ENCODE peak calls at places on chromosomes 2 and 18, in eight cellular contexts. T is sigmoid colon, K is stomach, Z is GM23338, Q is upper lobe of left lung, S is HepG2, D is suprapubic skin, A is GM12891. G is an unnamed sample.

GRCh38 chr2:188969236-188970032 is 4.7 kb upstream of the COL3A1 start:
- DNase-seq in Z (no peak), D (no peak), K (no peak), Q (no peak), T (no peak), S (no peak), A (no peak), G (no peak)

GRCh38 chr18:2100694-2101213 is 470.6 kb downstream of the METTL4 start:
- DNase-seq in S (no peak), T (no peak), K (no peak), Z (no peak), Q (no peak), D (no peak), A (no peak), G (no peak)

GRCh38 chr2:231810905-231811304 is 24.7 kb downstream of the COPS7B start:
- DNase-seq in K (no peak), Q (no peak), T (no peak), D (no peak), S (no peak), Z (no peak), A (no peak), G (no peak)

GRCh38 chr2:170509460-170510193 is 205.5 kb upstream of the SP5 start:
- DNase-seq in T (no peak), Q (no peak), D (no peak), S (no peak), Z (no peak), A (no peak), K (no peak), G (no peak)

GRCh38 chr2:229852565-229852964 is 69.2 kb downstream of the TRIP12 start:
- DNase-seq in T (no peak), D (no peak), Z (no peak), S (no peak), Q (no peak), A (peak; percentile 23), K (no peak), G (no peak)

GRCh38 chr2:231463698-231464575 is at the start of gene NCL:
- DNase-seq in A (peak; percentile 66), T (peak; percentile 99), Z (peak; percentile 81), S (peak; percentile 96), K (peak; percentile 78), D (peak; percentile 91), Q (peak; percentile 93), G (peak; percentile 61)

GRCh38 chr2:30336978-30337841 is 105.9 kb downstream of the LBH start:
- DNase-seq in D (no peak), A (peak; percentile 46), K (no peak), Z (no peak), Q (peak; percentile 59), S (no peak), T (no peak), G (peak; percentile 20)

GRCh38 chr2:189913851-189914250 is 129.6 kb downstream of the PMS1 start:
- DNase-seq in K (no peak), T (no peak), D (no peak), S (no peak), A (no peak), Z (no peak), Q (no peak), G (no peak)

GRCh38 chr2:110702514-110702913 is 24.7 kb upstream of the BUB1 start:
- DNase-seq in Z (no peak), A (no peak), S (no peak), T (no peak), D (no peak), Q (no peak), K (no peak), G (no peak)

GRCh38 chr2:188852752-188853151 is 121.4 kb upstream of the COL3A1 start:
- DNase-seq in Z (no peak), S (no peak), Q (no peak), K (no peak), T (no peak), D (no peak), A (no peak), G (no peak)

GRCh38 chr18:56568986-56569385 is 69.4 kb downstream of the TXNL1 start:
- DNase-seq in D (no peak), Q (no peak), S (no peak), T (no peak), K (no peak), A (no peak), Z (no peak), G (peak; percentile 71)

GRCh38 chr18:75937306-75937705 is 509.8 kb upstream of the SMIM21 start:
- DNase-seq in K (no peak), A (no peak), S (no peak), D (no peak), T (no peak), Z (peak; percentile 50), Q (no peak), G (no peak)

GRCh38 chr2:170505631-170506270 is 209.4 kb upstream of the SP5 start:
- DNase-seq in K (no peak), T (peak; percentile 94), Q (no peak), A (no peak), D (peak; percentile 84), Z (peak; percentile 27), S (no peak), G (no peak)

GRCh38 chr2:108589786-108590185 is 55.5 kb downstream of the LIMS1 start:
- DNase-seq in S (no peak), Z (no peak), T (no peak), K (no peak), Q (no peak), A (no peak), D (no peak), G (no peak)

DNA sequence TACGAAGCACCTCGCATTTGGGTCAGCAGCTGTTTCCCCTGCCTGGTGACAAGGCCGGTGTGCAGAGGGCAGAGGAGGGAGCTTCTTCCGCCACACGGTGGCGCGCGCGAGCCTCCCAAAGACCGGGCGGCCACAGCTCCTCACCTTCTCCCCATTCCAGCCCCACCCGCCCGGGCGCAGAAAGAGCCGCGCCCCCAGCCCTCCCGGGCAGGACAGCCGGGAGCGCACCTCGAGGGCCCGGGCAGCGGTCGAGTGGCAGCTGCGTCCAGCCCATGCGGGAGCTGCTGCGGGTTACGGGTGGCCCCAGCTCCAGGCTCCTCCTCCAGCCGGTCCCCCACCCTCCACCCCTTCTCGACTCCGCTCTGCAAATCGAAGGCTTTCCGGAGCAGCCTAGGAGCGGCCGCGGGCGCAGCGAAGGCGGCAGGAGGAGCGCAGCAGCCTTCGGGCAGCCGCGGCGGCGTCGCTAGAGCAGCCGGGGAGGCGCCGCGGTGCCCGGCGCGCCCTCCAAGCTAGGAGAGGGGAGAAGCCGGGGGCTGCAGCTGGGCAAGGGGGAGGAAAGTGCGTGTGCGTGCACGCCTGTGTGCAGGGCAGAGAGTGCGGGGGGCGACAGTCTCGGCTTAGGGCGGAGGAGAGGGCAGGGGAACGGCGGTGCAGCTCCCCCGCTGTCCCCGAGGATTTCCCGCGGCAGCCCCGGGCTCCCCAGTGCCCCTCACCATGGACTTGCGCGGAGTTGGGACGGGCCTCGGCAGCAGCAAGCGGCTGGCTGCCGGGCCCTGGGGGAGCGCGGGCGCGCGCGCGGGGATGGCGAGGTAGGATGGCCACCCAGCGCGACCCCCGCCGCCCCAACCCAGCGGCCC is at the start of gene CCDC85A:
- DNase-seq in A (peak; percentile 77), Z (peak; percentile 86), T (peak; percentile 83), D (peak; percentile 88), Q (peak; percentile 98), S (peak; percentile 46), K (peak; percentile 86), G (peak; percentile 66)
- TF ChIP-seq POLR2AphosphoS5 in A (no peak), Z (no peak), T (no peak), D (no peak), Q (no peak), S (no peak), K (no peak), G (no peak)

GRCh38 chr2:237598468-237599208 is 8.1 kb upstream of the RAB17 start:
- DNase-seq in T (peak; percentile 36), D (no peak), S (no peak), K (no peak), Q (no peak), A (no peak), Z (no peak), G (no peak)

GRCh38 chr2:237602409-237602808 is 11.9 kb upstream of the RAB17 start:
- DNase-seq in Q (no peak), T (no peak), K (no peak), S (no peak), Z (no peak), A (no peak), D (no peak), G (no peak)

GRCh38 chr2:237599465-237600110 is 9.1 kb upstream of the RAB17 start:
- DNase-seq in A (no peak), Q (no peak), Z (no peak), D (no peak), S (no peak), T (no peak), K (no peak), G (no peak)

GRCh38 chr2:237601453-237602116 is 11.1 kb upstream of the RAB17 start:
- DNase-seq in T (no peak), D (no peak), A (no peak), S (peak; percentile 85), Z (peak; percentile 75), K (no peak), Q (no peak), G (no peak)

DNA sequence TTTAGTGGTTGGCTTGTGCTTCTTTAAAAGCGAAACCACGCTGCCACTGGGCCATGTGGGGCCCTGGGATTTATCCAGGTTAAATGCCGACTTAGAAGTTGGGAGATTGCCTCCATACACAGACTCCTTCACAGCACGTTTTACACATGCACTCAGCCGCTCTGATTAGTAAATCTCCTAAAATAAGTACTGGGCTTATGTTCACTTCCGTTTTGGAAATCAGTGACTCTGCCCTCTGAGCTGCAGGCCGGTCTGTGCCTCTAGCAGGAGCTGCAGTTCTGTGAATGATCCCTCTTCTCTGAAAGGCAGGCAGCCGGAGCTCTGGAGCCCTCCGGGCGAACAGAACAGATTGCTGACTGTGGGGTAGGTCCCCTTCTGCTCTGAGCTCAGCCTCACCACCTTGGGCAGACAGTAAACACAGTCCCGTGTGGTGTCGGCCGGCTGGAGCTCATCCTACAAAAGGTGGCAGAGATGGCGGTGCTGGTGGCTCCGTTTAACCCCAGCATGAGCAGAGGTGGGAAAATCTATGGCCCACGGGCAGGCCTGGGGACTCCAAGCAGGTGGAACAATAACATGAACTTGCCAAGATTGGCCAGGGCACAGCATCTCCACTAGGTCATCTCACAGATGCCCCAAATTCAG is 9.8 kb upstream of the RAB17 start:
- DNase-seq in S (peak; percentile 55), Q (no peak), Z (no peak), K (peak; percentile 55), A (no peak), T (peak; percentile 86), D (no peak), G (no peak)
- TF ChIP-seq POLR2AphosphoS5 in S (no peak), Q (no peak), Z (no peak), K (peak; percentile 10), A (no peak), T (peak; percentile 36), D (no peak), G (no peak)

GRCh38 chr2:42964444-42965081 is 172.2 kb upstream of the HAAO start:
- DNase-seq in D (peak; percentile 94), A (no peak), Q (no peak), S (no peak), K (no peak), T (peak; percentile 84), Z (no peak), G (no peak)
- TF ChIP-seq POLR2AphosphoS5 in D (peak; percentile 31), A (no peak), Q (no peak), S (no peak), K (no peak), T (no peak), Z (no peak), G (no peak)

DNA sequence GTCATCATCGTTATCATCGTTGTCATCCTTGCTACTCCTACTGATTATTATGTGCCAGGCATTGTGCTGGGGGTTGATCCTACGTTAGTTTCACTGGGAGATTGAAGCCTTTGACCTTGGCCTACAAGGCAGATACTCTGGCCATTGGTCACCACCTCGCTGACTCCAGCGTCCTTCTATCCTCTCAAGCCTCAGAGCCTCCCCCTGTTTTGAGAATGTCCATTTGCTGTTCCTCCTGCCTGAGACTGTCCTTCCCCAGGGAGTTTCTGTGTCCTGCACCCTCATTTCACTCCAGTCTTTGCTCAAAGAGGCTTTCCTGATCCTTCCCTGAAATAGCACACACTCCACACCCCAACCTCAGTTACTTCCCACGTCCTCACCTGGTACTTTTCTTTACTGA is 57.8 kb downstream of the ACAA2 start:
- DNase-seq in D (peak; percentile 37), T (no peak), K (no peak), Z (no peak), S (no peak), Q (no peak), A (no peak), G (no peak)
- TF ChIP-seq POLR2AphosphoS5 in D (no peak), T (no peak), K (no peak), Z (no peak), S (no peak), Q (no peak), A (no peak), G (no peak)